ENCODE peak calls at places on chromosome 9, in five cellular contexts. L is aorta, W is esophagus muscularis mucosa, J is dorsolateral prefrontal cortex, O is mammary epithelial cell. N is an unnamed sample.
A peak's percentile ranks its signal among the peaks of the same experiment; 100 is the strongest.

GRCh38 chr9:77512876-77513275 is 135.2 kb downstream of the GNA14 start:
- DNase-seq in J (no peak), O (no peak), L (no peak), W (peak; percentile 87), N (no peak)

GRCh38 chr9:31996331-31996730 is 388.1 kb upstream of the ACO1 start:
- DNase-seq in W (no peak), L (no peak), J (no peak), O (no peak), N (no peak)

GRCh38 chr9:3675964-3676363 is 150.2 kb upstream of the RFX3 start:
- DNase-seq in O (no peak), J (no peak), W (no peak), L (no peak), N (no peak)

GRCh38 chr9:98484218-98484617 is 224.5 kb downstream of the GABBR2 start:
- DNase-seq in O (no peak), J (no peak), L (no peak), W (no peak), N (no peak)

GRCh38 chr9:2854617-2855016 is 10.7 kb upstream of the PUM3 start:
- DNase-seq in O (no peak), J (no peak), L (no peak), W (no peak), N (no peak)

GRCh38 chr9:28064241-28064640 is 491.0 kb upstream of the C9orf72 start:
- DNase-seq in W (no peak), J (no peak), O (no peak), L (no peak), N (no peak)

GRCh38 chr9:4994166-4994890 is 9.3 kb downstream of the JAK2 start:
- DNase-seq in W (no peak), O (no peak), J (no peak), L (no peak), N (no peak)

GRCh38 chr9:5917888-5918287 is 27.2 kb downstream of the MLANA start:
- DNase-seq in W (no peak), J (no peak), L (no peak), O (no peak), N (no peak)

GRCh38 chr9:40914772-40915659 is 213.5 kb downstream of the FOXD4L6 start:
- DNase-seq in J (no peak), O (no peak), W (peak; percentile 92), L (no peak), N (no peak)
- H3K4me3 ChIP-seq in J (no peak overlapping the region), O (no peak overlapping the region), W (no peak overlapping the region), L (no peak overlapping the region), N (no peak overlapping the region)

GRCh38 chr9:127320122-127320378 is 55.5 kb downstream of the GARNL3 start:
- DNase-seq in O (no peak), J (no peak), W (no peak), L (no peak), N (no peak)
- H3K27ac ChIP-seq in O (no peak overlapping the region), J (peak overlapping the region; percentile 65), W (no peak overlapping the region), L (no peak overlapping the region), N (no peak overlapping the region)

GRCh38 chr9:35657327-35658143 is at the start of gene RMRP:
- DNase-seq in O (peak; percentile 99), J (peak; percentile 99), W (peak; percentile 99), L (peak; percentile 98), N (peak; percentile 94)

GRCh38 chr9:35656340-35656739 is 1.5 kb downstream of the RMRP start:
- DNase-seq in W (peak; percentile 82), L (no peak), J (no peak), O (no peak), N (no peak)

GRCh38 chr9:35658144-35658893 is at the start of gene CCDC107:
- DNase-seq in L (peak; percentile 91), W (no peak), O (peak; percentile 72), J (peak; percentile 82), N (peak; percentile 72)

GRCh38 chr9:35658894-35659220 is 765 bp downstream of the CCDC107 start:
- DNase-seq in O (peak; percentile 54), W (no peak), L (peak; percentile 74), J (no peak), N (peak; percentile 44)

DNA sequence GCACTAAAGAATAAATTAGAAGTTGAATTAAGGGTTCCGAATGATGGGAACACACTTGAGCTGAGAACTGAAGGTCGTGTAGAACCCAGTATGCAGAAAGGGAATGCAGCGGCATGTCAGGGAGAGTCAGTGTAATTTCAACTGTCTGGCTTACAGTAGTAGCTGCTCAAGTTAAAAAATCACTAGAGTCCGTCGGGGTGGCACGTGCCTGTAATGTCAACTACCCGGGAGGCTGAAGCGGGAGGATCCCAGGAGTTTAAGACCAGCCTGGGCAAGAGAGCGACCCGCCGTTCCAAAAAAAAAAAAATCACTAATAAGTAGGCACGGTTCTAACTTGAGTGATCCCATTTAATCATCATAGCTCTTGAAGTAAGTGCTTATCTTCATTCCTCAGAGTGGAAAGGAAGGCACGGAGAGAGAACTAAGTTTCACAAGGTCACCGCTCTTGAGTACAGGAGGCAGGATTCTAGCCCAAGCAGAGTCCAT is 935 bp downstream of the RMRP start:
- DNase-seq in L (no peak), O (no peak), J (no peak), W (no peak), N (no peak)
- H3K4me3 ChIP-seq in L (no peak overlapping the region), O (peak overlapping the region; percentile 43), J (peak overlapping the region; percentile 96), W (peak overlapping the region; percentile 96), N (peak overlapping the region; percentile 27)

GRCh38 chr9:36316049-36316448 is 57.8 kb upstream of the GNE start:
- DNase-seq in O (no peak), W (no peak), J (no peak), L (no peak), N (no peak)
- H3K27ac ChIP-seq in O (no peak overlapping the region), W (no peak overlapping the region), J (peak overlapping the region; percentile 84), L (no peak overlapping the region), N (no peak overlapping the region)

GRCh38 chr9:127119319-127119709 is 3.1 kb downstream of the ANGPTL2 start:
- DNase-seq in L (no peak), O (no peak), W (no peak), J (no peak), N (no peak)

GRCh38 chr9:127124091-127124490 is 1.7 kb upstream of the ANGPTL2 start:
- DNase-seq in J (no peak), O (no peak), L (no peak), W (no peak), N (no peak)

GRCh38 chr9:127123239-127123935 is 952 bp upstream of the ANGPTL2 start:
- DNase-seq in O (no peak), J (no peak), W (no peak), L (no peak), N (no peak)

GRCh38 chr9:127122176-127123151 is at the start of gene ANGPTL2:
- DNase-seq in W (peak; percentile 95), O (peak; percentile 36), J (peak; percentile 90), L (peak; percentile 95), N (peak; percentile 79)

GRCh38 chr9:127121628-127122175 is 733 bp downstream of the ANGPTL2 start:
- DNase-seq in J (no peak), L (no peak), W (no peak), O (no peak), N (no peak)
- H3K4me3 ChIP-seq in J (peak overlapping the region; percentile 40), L (peak overlapping the region; percentile 28), W (peak overlapping the region; percentile 61), O (no peak overlapping the region), N (peak overlapping the region; percentile 39)

GRCh38 chr9:91427873-91428272 is 4.2 kb upstream of the NFIL3 start:
- DNase-seq in L (no peak), J (no peak), O (peak; percentile 77), W (no peak), N (no peak)

GRCh38 chr9:91428927-91429351 is 5.3 kb upstream of the NFIL3 start:
- DNase-seq in J (no peak), O (no peak), W (no peak), L (no peak), N (no peak)

GRCh38 chr9:91428431-91428830 is 4.8 kb upstream of the NFIL3 start:
- DNase-seq in J (no peak), L (no peak), W (no peak), O (no peak), N (no peak)

GRCh38 chr9:91431485-91431884 is 7.9 kb upstream of the NFIL3 start:
- DNase-seq in O (no peak), J (no peak), L (no peak), W (no peak), N (no peak)

DNA sequence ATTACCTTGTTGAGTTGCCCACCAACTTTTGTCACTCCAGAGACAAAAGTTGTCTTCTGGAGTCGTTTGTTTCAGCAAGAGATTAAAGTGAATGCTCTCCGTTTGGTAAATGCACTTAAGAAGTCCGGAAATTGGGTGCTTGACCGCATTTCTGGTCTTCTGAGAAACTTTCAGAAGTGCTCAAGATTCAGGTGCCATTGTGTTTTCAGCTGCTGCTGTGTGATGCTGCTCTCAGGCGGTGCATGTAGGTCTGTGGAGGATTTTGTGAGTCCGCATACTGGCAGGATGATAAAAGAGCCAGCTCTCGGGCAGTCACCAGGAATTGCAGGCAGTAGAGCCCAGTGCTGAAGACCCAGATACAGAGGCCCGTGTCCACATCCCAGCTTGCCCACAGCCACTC is 5.9 kb upstream of the NFIL3 start:
- DNase-seq in W (no peak), O (no peak), L (no peak), J (no peak), N (no peak)
- H3K27ac ChIP-seq in W (no peak overlapping the region), O (no peak overlapping the region), L (no peak overlapping the region), J (no peak overlapping the region), N (no peak overlapping the region)